ENCODE peak calls at places on chromosome 4, in five cellular contexts. A is H1, S is K562, C is HepG2, J is GM12878. U is an unnamed sample.

GRCh38 chr4:79083406-79084010 is 144.3 kb upstream of the PAQR3 start:
- DNase-seq in S (no peak), J (no peak), A (peak; percentile 13), C (no peak), U (peak; percentile 65)

GRCh38 chr4:186936496-186937375 is 213.1 kb upstream of the FAT1 start:
- DNase-seq in C (peak; percentile 95), S (no peak), A (no peak), J (no peak), U (no peak)

GRCh38 chr4:184309241-184310170 is 91.8 kb upstream of the ENPP6 start:
- DNase-seq in S (no peak), J (no peak), A (no peak), C (no peak), U (no peak)

GRCh38 chr4:184281231-184282139 is 63.8 kb upstream of the ENPP6 start:
- DNase-seq in S (no peak), J (peak; percentile 88), C (no peak), A (no peak), U (no peak)

GRCh38 chr4:579543-580175 is 3.6 kb upstream of the TMEM271 start:
- DNase-seq in A (no peak), C (no peak), S (no peak), J (no peak), U (peak; percentile 52)

GRCh38 chr4:59091376-59092142 is 1981.4 kb upstream of the IGFBP7 start:
- DNase-seq in C (no peak), J (no peak), S (no peak), A (no peak), U (peak; percentile 6)

GRCh38 chr4:176668324-176668723 is 124.4 kb downstream of the VEGFC start:
- DNase-seq in S (no peak), A (no peak), J (no peak), C (no peak), U (no peak)

GRCh38 chr4:3572363-3572762 is 40.1 kb upstream of the LRPAP1 start:
- DNase-seq in J (no peak), S (no peak), C (no peak), A (no peak), U (peak; percentile 58)

DNA sequence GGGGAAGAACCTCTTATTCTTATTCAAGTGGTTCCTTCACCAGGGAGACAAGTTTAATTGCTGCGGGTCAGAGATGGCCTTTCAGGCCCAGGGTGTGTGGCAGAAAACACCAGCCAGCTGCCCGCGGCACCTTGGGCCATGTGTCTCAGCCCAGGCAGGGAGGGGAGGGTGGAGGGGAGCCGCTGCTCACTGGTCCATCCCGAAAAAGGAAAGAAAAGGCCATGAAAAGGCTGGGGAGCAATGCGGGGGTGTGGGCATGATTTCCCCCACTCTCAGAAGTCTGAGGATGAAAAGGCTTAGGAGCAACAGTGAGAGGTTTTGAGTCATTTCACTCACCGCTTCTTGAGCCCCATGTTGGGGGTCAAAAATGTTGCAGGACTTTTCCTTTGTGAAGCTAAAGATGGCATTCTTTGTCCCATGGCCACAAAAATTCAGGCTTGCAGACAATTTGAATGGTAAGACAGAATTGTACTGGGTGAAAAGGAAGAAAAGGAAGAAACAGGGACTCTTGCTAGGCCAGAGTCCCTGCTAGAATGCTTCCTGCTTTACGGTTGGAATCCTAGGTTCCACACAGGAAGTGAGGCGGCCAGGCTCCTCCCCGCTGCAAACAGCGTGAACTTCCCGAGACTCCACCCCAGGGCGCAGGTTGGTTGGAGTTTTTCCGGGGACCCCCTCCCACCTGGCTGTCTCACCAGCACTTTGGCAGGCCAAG is 17.4 kb upstream of the FAM47E start:
- DNase-seq in S (peak; percentile 56), A (no peak), C (no peak), J (no peak), U (peak; percentile 83)
- TF ChIP-seq POLR2AphosphoS5 in S (peak; percentile 59), A (no peak), C (no peak), J (no peak), U (peak; percentile 74)

GRCh38 chr4:7325541-7325940 is 109.2 kb downstream of the PSAPL1 start:
- DNase-seq in S (no peak), A (no peak), J (no peak), C (no peak), U (no peak)

GRCh38 chr4:7327341-7327885 is 107.3 kb downstream of the PSAPL1 start:
- DNase-seq in A (no peak), C (no peak), J (no peak), S (no peak), U (no peak)

GRCh38 chr4:7326306-7326692 is 108.4 kb downstream of the PSAPL1 start:
- DNase-seq in J (no peak), C (no peak), S (no peak), A (no peak), U (no peak)

GRCh38 chr4:7328162-7328912 is 106.4 kb downstream of the PSAPL1 start:
- DNase-seq in A (no peak), J (no peak), S (no peak), C (no peak), U (no peak)

DNA sequence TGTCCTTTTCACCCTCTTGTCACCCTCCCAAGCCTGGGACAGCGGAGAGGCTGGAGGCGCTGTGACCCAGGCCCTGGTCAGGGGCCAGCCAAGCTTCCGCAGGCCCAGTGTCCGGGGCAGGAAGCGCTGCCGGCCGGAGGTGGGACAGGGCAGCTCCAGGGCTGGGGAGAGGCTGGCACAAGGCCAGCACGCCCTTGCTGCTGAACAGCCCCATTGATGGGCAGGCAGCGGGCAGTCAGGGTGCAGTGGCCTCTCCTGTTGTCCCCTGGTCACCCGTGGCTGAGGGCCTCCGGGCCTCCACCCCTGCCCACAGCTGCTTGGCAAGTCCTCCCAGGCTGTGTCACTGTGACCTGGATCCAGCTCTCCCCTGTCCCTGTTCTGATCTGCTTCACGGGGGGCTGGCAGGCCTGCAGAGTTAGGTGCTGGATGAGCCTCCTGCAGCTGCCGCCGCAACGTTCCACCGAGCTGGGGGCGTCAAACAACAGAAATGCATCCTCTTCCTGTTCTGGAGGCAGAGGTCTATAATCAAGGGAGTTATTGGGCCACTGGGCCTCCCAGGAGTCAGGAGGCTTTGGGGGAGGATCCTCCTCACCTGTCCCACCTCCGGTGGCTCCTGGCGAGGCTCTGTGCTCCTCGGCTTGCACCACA is 107.9 kb downstream of the PSAPL1 start:
- DNase-seq in C (no peak), S (no peak), A (no peak), J (no peak), U (no peak)
- TF ChIP-seq CREB1 in C (no peak), S (no peak), A (no peak), J (no peak), U (no peak)

DNA sequence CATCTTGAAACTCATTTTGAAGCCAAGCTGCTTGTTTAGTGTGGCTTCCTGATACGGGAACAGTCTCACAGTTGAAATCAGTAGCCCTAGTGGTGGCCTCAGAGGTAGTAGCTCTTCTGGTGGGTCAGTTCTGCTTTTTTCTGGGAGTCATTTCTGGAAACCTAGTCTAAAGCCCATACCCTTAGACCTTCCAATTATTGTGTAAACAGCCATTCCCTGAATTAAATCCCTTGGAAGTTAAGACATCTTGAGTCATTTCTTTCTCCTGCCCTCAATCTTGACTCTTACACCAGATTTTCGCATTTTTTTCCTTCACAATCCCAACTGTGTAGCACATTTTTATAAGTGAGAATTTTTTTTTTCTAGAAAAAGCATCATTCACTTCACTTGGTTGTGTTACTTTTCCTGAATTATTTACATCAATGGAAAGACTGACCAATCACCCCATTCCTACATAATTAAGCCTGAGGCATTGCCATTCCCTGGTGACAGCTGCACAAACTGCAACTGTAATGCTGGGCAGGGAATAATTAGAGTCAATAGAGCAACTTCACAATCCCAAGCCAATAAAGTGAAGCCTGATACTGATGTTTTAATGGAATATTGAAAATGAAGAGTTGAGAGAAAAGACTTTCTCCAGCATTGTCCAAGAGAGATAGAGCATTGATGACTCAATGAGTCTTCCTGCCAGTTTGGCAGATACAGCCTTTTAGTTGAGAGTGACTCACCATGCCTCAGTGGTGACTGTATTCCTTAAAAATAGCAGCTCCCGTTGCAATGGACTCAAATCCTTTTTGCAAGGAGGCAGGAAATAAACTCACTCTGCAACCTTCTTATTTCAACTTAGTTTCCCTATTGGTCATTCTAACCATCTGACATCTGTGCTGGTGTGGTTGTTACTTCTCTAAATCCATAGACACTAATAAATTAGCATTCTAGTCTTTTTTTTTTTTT is 13.0 kb upstream of the SEPSECS start:
- DNase-seq in C (no peak), S (peak; percentile 15), A (no peak), J (no peak), U (no peak)
- TF ChIP-seq POLR2AphosphoS5 in C (no peak), S (no peak), A (no peak), J (no peak), U (no peak)

GRCh38 chr4:114729339-114729738 is 130.7 kb downstream of the UGT8 start:
- DNase-seq in J (no peak), C (no peak), A (no peak), S (no peak), U (peak; percentile 11)

GRCh38 chr4:114734581-114734980 is 136.0 kb downstream of the UGT8 start:
- DNase-seq in C (no peak), A (peak; percentile 46), J (no peak), S (no peak), U (peak; percentile 80)
- TF ChIP-seq CREB1 in C (no peak), A (no peak), J (no peak), S (no peak), U (no peak)

GRCh38 chr4:30555778-30556177 is 164.4 kb upstream of the PCDH7 start:
- DNase-seq in A (no peak), C (no peak), J (no peak), S (no peak), U (no peak)
- TF ChIP-seq POLR2AphosphoS5 in A (no peak), C (no peak), J (no peak), S (no peak), U (no peak)

GRCh38 chr4:24382381-24382780 is 202.0 kb downstream of the DHX15 start:
- DNase-seq in S (no peak), J (no peak), C (peak; percentile 75), A (no peak), U (no peak)
- TF ChIP-seq CREB1 in S (no peak), J (no peak), C (no peak), A (no peak), U (no peak)

DNA sequence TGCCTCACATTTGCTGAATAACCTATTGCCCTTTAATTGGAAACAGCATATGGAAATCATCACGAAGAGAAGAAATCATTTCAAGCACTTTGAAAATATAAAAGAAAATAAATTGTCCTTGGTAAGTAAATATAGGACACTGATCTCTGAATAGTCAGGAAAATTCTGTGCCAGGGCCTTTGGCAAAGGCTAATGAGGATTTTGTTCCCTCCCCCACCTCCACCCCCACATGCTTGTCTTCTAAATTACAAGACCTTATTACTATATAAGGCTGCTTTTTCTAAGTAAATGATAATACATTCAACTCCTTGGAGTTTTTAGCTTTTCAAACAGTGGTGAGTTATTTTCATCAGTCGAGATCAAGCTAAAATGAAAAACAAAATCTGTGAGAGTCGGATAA is 15.8 kb downstream of the SYNPO2 start:
- DNase-seq in J (no peak), S (no peak), A (no peak), C (no peak), U (no peak)
- TF ChIP-seq POLR2AphosphoS5 in J (no peak), S (no peak), A (no peak), C (no peak), U (no peak)

DNA sequence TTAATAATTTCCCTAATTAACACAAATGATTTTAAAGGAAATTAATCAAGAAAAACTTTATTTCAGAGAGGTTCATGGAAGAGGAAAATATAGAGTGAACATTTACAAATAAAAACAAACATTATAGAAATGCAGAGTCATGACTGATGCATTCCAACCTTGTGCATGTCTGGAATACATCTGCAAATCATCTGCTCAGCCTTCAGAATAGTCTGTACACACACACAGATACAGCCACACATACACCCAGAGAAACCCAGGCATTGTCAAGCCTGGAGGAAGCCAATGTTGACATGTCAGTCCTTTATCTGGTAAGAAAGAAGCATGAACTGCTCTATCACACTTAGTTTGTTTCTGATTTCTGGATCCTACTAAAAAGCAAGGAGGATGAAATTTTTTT is 61.3 kb upstream of the NFKB1 start:
- DNase-seq in S (no peak), J (no peak), A (no peak), C (peak; percentile 61), U (no peak)
- TF ChIP-seq CREB1 in S (no peak), J (no peak), A (no peak), C (no peak), U (no peak)

GRCh38 chr4:137738377-137738990 is 206.2 kb upstream of the PCDH18 start:
- DNase-seq in S (no peak), J (no peak), C (no peak), A (no peak), U (no peak)
- TF ChIP-seq POLR2AphosphoS5 in S (no peak), J (no peak), C (no peak), A (no peak), U (no peak)